ENCODE peak calls at places on chromosomes 16 and 17, in eight cellular contexts. N is NCI-H510A; H is activated CD8-positive, alpha-beta memory T cell treated with anti-CD3 and anti-CD28 coated beads, Interleukin-2, amount 10 ng/mL, durations not matched to agents 7 days and 5 days; W is stimulated activated CD8-positive, alpha-beta memory T cell treated with anti-CD3 and anti-CD28 coated beads, Interleukin-2, amount 100 ng/mL, for 1 hour; A is activated CD4-positive, alpha-beta T cell treated with anti-CD3 and anti-CD28 coated beads for 36 hours; S is AG08395; K is cerebellum; B is A549. G is an unnamed sample.

GRCh38 chr16:397736-398332 is 835 bp downstream of the NME4 start:
- DNase-seq in N (no peak), H (no peak), W (no peak), A (peak), S (peak), K (peak), B (peak), G (peak)

GRCh38 chr17:35117984-35118383 is 1.7 kb downstream of the RAD51D start:
- DNase-seq in N (no peak), H (peak), W (no peak), A (peak), S (peak), K (no peak), B (peak), G (no peak)

GRCh38 chr17:9402590-9403199 is 172.9 kb downstream of the STX8 start:
- DNase-seq in N (no peak), H (peak), W (no peak), A (peak), S (peak), K (no peak), B (peak), G (no peak)

GRCh38 chr16:87956771-87957279 is 5.6 kb downstream of the BANP start:
- DNase-seq in N (no peak), H (peak), W (no peak), A (peak), S (no peak), K (no peak), B (peak), G (no peak)

GRCh38 chr17:44911133-44912001 is 3.9 kb downstream of the GFAP start:
- DNase-seq in N (no peak), H (peak), W (no peak), A (peak), S (peak), K (peak), B (peak), G (peak)

GRCh38 chr17:72913315-72913714 is 179.2 kb downstream of the SLC39A11 start:
- DNase-seq in N (no peak), H (no peak), W (no peak), A (no peak), S (no peak), K (no peak), B (no peak), G (no peak)

GRCh38 chr16:46496701-46497100 is 124.5 kb downstream of the SHCBP1 start:
- DNase-seq in N (no peak), H (no peak), W (no peak), A (no peak), S (no peak), K (no peak), B (no peak), G (no peak)

GRCh38 chr17:39094607-39095308 is 56.7 kb downstream of the PLXDC1 start:
- DNase-seq in N (no peak), H (peak), W (peak), A (peak), S (no peak), K (no peak), B (no peak), G (no peak)

GRCh38 chr16:57262841-57263584 is 18.0 kb downstream of the ARL2BP start:
- DNase-seq in N (no peak), H (no peak), W (no peak), A (no peak), S (no peak), K (no peak), B (no peak), G (no peak)

GRCh38 chr16:19228057-19228456 is 57.5 kb upstream of the CLEC19A start:
- DNase-seq in N (no peak), H (no peak), W (no peak), A (no peak), S (no peak), K (no peak), B (no peak), G (no peak)

GRCh38 chr16:74726736-74727135 is 26.1 kb upstream of the MLKL start:
- DNase-seq in N (no peak), H (peak), W (no peak), A (peak), S (no peak), K (no peak), B (peak), G (no peak)

GRCh38 chr17:55420776-55421178 is 858 bp downstream of the MMD start:
- DNase-seq in N (no peak), H (peak), W (peak), A (peak), S (peak), K (peak), B (no peak), G (peak)

GRCh38 chr16:31354394-31355291 is at the start of gene ITGAX:
- DNase-seq in N (no peak), H (peak), W (no peak), A (peak), S (no peak), K (no peak), B (peak), G (peak)

GRCh38 chr17:40980594-40980993 is 3.5 kb downstream of the KRT40 start:
- DNase-seq in N (no peak), H (no peak), W (no peak), A (no peak), S (peak), K (peak), B (no peak), G (no peak)

GRCh38 chr16:2697401-2697948 is 15.2 kb downstream of the KCTD5 start:
- DNase-seq in N (no peak), H (no peak), W (no peak), A (no peak), S (no peak), K (no peak), B (no peak), G (no peak)

GRCh38 chr17:67238976-67239375 is 6.0 kb downstream of the HELZ start:
- DNase-seq in N (no peak), H (no peak), W (no peak), A (no peak), S (no peak), K (no peak), B (no peak), G (no peak)

GRCh38 chr17:41567317-41567716 is 4.5 kb downstream of the KRT9 start:
- DNase-seq in N (no peak), H (no peak), W (no peak), A (no peak), S (no peak), K (no peak), B (no peak), G (no peak)

GRCh38 chr17:56595831-56596740 is 2.6 kb downstream of the NOG start:
- DNase-seq in N (peak), H (no peak), W (no peak), A (peak), S (peak), K (no peak), B (no peak), G (no peak)

GRCh38 chr16:67258160-67258835 is 9.5 kb downstream of the SLC9A5 start:
- DNase-seq in N (no peak), H (no peak), W (no peak), A (no peak), S (no peak), K (no peak), B (no peak), G (peak)

GRCh38 chr17:16353702-16354174 is 469 bp upstream of the CENPV start:
- DNase-seq in N (no peak), H (no peak), W (no peak), A (no peak), S (no peak), K (no peak), B (no peak), G (no peak)

GRCh38 chr16:71311553-71312158 is 22.5 kb upstream of the CMTR2 start:
- DNase-seq in N (no peak), H (no peak), W (no peak), A (peak), S (peak), K (no peak), B (peak), G (peak)

GRCh38 chr17:38731526-38732294 is 1.6 kb downstream of the CISD3 start:
- DNase-seq in N (no peak), H (no peak), W (no peak), A (no peak), S (no peak), K (no peak), B (no peak), G (peak)